ENCODE peak calls at places on chromosomes 6 and 20, in seven cellular contexts. I is CD14-positive monocyte, G is GM23338, R is heart right ventricle, T is type B pancreatic cell, Q is astrocyte of the spinal cord, A is AG10803. H is an unnamed sample.

GRCh38 chr6:127255286-127255685 is 11.4 kb upstream of the RNF146 start:
- DNase-seq in G (no peak), T (no peak), A (no peak), I (no peak), Q (no peak), R (no peak), H (no peak)

GRCh38 chr6:131924881-131925474 is 26.2 kb downstream of the CCN2 start:
- DNase-seq in T (no peak), I (no peak), A (peak), G (peak), Q (peak), R (no peak), H (no peak)

GRCh38 chr6:14294270-14294951 is 176.8 kb downstream of the CD83 start:
- DNase-seq in A (no peak), Q (no peak), G (no peak), I (no peak), T (no peak), R (no peak), H (no peak)

GRCh38 chr20:33125983-33126382 is 42.0 kb upstream of the BPIFA2 start:
- DNase-seq in Q (no peak), A (no peak), G (no peak), T (no peak), R (no peak), I (no peak), H (no peak)

GRCh38 chr20:49687595-49688567 is 25.8 kb downstream of the B4GALT5 start:
- DNase-seq in A (no peak), T (no peak), I (no peak), R (no peak), G (no peak), Q (no peak), H (no peak)

GRCh38 chr20:64224344-64225165 is 31.0 kb upstream of the PCMTD2 start:
- DNase-seq in Q (peak), T (no peak), A (peak), R (peak), G (no peak), I (no peak), H (no peak)

GRCh38 chr6:20575691-20576451 is 41.6 kb downstream of the CDKAL1 start:
- DNase-seq in A (no peak), I (no peak), T (no peak), R (no peak), G (peak), Q (no peak), H (no peak)

GRCh38 chr20:1266167-1266973 is at the start of gene SNPH:
- DNase-seq in A (peak), T (no peak), Q (peak), G (peak), R (peak), I (no peak), H (peak)

GRCh38 chr6:144416244-144416643 is 131.1 kb downstream of the UTRN start:
- DNase-seq in T (no peak), R (no peak), Q (no peak), A (no peak), I (no peak), G (no peak), H (no peak)

GRCh38 chr6:95545226-95545625 is 32.1 kb upstream of the MANEA start:
- DNase-seq in R (peak), G (no peak), Q (no peak), A (no peak), T (no peak), I (no peak), H (no peak)

GRCh38 chr20:42218566-42218965 is 600.4 kb upstream of the CHD6 start:
- DNase-seq in R (no peak), Q (no peak), G (no peak), T (no peak), I (no peak), A (no peak), H (no peak)

GRCh38 chr6:102137859-102138258 is 744.4 kb downstream of the GRIK2 start:
- DNase-seq in R (no peak), Q (peak), I (no peak), A (peak), G (no peak), T (no peak), H (no peak)

GRCh38 chr6:154648776-154649175 is 84.4 kb upstream of the SCAF8 start:
- DNase-seq in T (no peak), R (no peak), A (no peak), Q (no peak), G (no peak), I (no peak), H (no peak)

GRCh38 chr6:84220809-84221409 is 6.5 kb downstream of the CEP162 start:
- DNase-seq in I (no peak), G (peak), Q (peak), T (no peak), R (no peak), A (peak), H (no peak)

GRCh38 chr6:71459162-71459561 is 170.6 kb downstream of the OGFRL1 start:
- DNase-seq in A (no peak), G (no peak), T (no peak), Q (no peak), R (no peak), I (no peak), H (no peak)

GRCh38 chr6:4280721-4281120 is 145.3 kb upstream of the ECI2 start:
- DNase-seq in G (no peak), I (no peak), R (no peak), A (peak), T (no peak), Q (peak), H (no peak)

GRCh38 chr20:62025832-62026563 is 39.7 kb downstream of the TAF4 start:
- DNase-seq in T (no peak), R (peak), G (no peak), Q (peak), A (peak), I (no peak), H (peak)

GRCh38 chr6:149267513-149268043 is 49.9 kb upstream of the TAB2 start:
- DNase-seq in A (no peak), G (no peak), T (no peak), I (no peak), R (no peak), Q (no peak), H (no peak)

GRCh38 chr6:140857734-140858380 is 1274.9 kb upstream of the GJE1 start:
- DNase-seq in T (no peak), G (no peak), R (no peak), Q (peak), I (no peak), A (peak), H (peak)

GRCh38 chr6:25401711-25402110 is 122.5 kb downstream of the CARMIL1 start:
- DNase-seq in R (no peak), A (no peak), T (no peak), I (no peak), Q (no peak), G (no peak), H (no peak)

GRCh38 chr6:110043366-110043994 is 65.4 kb downstream of the GPR6 start:
- DNase-seq in Q (no peak), T (no peak), I (no peak), R (no peak), A (no peak), G (no peak), H (no peak)

GRCh38 chr6:30020629-30021028 is 40.4 kb upstream of the POLR1H start:
- DNase-seq in R (no peak), T (no peak), I (no peak), G (no peak), Q (no peak), A (no peak), H (no peak)

GRCh38 chr20:25054995-25055629 is 2.8 kb downstream of the ACSS1 start:
- DNase-seq in A (peak), T (no peak), I (peak), R (no peak), Q (no peak), G (no peak), H (no peak)

GRCh38 chr20:29873946-29874345 is 1383.5 kb upstream of the DEFB115 start:
- DNase-seq in G (peak), Q (peak), A (peak), T (no peak), R (no peak), I (peak), H (no peak)

GRCh38 chr6:75934643-75935472 is 137.6 kb downstream of the IMPG1 start:
- DNase-seq in Q (peak), T (no peak), R (peak), A (peak), I (no peak), G (peak), H (no peak)

GRCh38 chr6:51868591-51869355 is 218.6 kb downstream of the PKHD1 start:
- DNase-seq in Q (no peak), G (no peak), R (no peak), I (no peak), A (no peak), T (no peak), H (no peak)

GRCh38 chr6:31559958-31560696 is 12.0 kb upstream of the LTA start:
- DNase-seq in Q (peak), G (peak), R (peak), T (no peak), A (peak), I (peak), H (no peak)

GRCh38 chr20:51172558-51173428 is 149.9 kb upstream of the KCNG1 start:
- DNase-seq in I (no peak), R (no peak), Q (no peak), G (peak), T (no peak), A (no peak), H (no peak)

GRCh38 chr6:150841697-150842096 is 23.8 kb upstream of the MTHFD1L start:
- DNase-seq in A (no peak), I (no peak), R (no peak), G (no peak), Q (peak), T (no peak), H (no peak)

GRCh38 chr6:10800810-10801209 is 37.5 kb downstream of the MAK start:
- DNase-seq in R (no peak), T (no peak), Q (no peak), A (no peak), I (no peak), G (no peak), H (no peak)

GRCh38 chr6:163355471-163355991 is 59.0 kb upstream of the QKI start:
- DNase-seq in G (no peak), A (peak), Q (peak), T (no peak), I (peak), R (peak), H (peak)

GRCh38 chr6:44006123-44006871 is 121.0 kb downstream of the MRPL14 start:
- DNase-seq in Q (peak), R (no peak), A (peak), G (no peak), I (peak), T (no peak), H (no peak)

GRCh38 chr6:39330057-39330456 is 7.6 kb upstream of the KCNK16 start:
- DNase-seq in R (no peak), G (no peak), T (no peak), I (peak), Q (no peak), A (no peak), H (no peak)

GRCh38 chr6:168711049-168711640 is 270.2 kb downstream of the SMOC2 start:
- DNase-seq in T (no peak), Q (no peak), R (no peak), G (peak), I (no peak), A (no peak), H (no peak)
- TF ChIP-seq CTCF in T (peak), Q (peak), R (peak), G (peak), I (peak), A (peak), H (peak)

GRCh38 chr6:16819752-16820151 is 58.5 kb upstream of the ATXN1 start:
- DNase-seq in Q (no peak), A (peak), G (peak), R (no peak), I (no peak), T (no peak), H (no peak)
- TF ChIP-seq CTCF in Q (peak), A (peak), G (peak), R (peak), I (no peak), T (peak), H (no peak)

DNA sequence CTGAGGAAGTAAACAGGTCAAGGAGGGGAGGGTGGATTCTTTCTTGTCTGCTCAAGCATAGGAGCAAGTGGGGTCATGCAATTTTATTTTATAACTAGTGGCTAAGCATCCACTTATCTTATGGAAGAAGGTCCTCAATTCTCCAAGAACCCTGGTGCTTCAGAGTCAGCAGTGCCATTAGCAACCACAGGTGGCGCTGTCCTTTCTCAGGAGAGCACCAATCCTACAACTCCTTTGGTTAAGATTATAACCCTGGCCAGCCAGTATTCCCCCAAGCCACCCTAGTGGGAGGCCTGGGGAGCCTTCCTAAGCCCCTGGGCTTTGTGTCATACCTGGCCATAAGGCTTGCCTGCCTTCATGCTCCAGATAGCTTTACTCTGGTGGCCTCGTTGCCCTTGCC is 60.7 kb downstream of the PCSK2 start:
- DNase-seq in Q (no peak), R (no peak), G (peak), I (no peak), A (no peak), T (no peak), H (no peak)
- TF ChIP-seq CTCF in Q (no peak), R (no peak), G (peak), I (peak), A (peak), T (peak), H (no peak)

GRCh38 chr6:35026434-35027222 is 114.5 kb downstream of the TCP11 start:
- DNase-seq in G (no peak), I (no peak), R (no peak), A (no peak), T (no peak), Q (peak), H (no peak)

GRCh38 chr6:35024601-35025054 is 116.5 kb downstream of the TCP11 start:
- DNase-seq in R (peak), G (peak), Q (peak), I (peak), A (peak), T (peak), H (no peak)

GRCh38 chr6:35023601-35024000 is 117.5 kb downstream of the TCP11 start:
- DNase-seq in A (no peak), Q (no peak), T (no peak), R (no peak), I (no peak), G (no peak), H (no peak)

GRCh38 chr6:35027807-35028206 is 113.3 kb downstream of the TCP11 start:
- DNase-seq in R (no peak), A (no peak), T (no peak), Q (no peak), I (no peak), G (no peak), H (no peak)

DNA sequence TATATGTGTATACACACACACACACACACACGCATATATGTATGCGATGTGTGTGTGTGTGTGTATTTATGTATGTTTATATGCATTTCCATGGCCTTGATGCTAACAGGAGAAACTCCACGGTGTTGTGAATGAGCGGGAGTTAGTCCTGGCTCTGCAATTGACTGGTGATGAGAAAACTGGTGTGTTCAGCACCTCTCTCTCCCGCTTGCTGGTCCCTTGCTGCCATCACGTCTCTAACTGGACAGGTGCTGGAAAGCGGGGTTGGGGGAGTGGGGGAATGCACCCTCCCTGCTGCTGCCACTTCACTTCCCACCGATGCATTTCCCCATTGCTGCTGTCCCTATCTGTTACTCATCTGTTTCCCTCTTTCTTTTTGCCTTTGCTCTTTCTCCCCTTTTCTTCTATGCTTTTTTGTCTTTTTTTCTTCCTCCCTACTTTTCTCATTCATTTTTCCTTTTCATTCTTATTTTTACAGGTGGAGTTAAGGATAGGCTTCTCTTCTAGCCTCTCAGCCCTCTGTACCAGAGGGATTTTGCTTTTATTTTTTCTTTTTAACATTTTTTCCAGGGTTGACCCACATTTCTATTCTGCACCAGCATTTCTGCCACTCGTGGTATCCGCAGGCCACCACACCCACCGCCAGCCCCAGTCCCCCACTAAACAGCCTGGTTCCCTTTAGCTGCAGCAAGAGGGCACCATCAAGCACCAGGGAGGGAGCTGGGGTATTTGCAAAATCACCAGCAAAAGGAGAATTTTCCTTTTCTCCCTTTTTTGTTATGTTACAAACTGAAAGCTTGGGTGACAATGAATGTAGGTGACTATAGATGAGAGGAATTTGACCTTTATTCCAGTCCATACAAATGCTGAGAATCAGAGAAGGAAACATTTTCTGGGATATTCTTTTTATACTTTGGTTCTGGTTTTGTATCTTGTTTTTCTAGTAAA is 115.6 kb downstream of the TCP11 start:
- DNase-seq in Q (no peak), R (no peak), G (peak), A (no peak), I (no peak), T (peak), H (no peak)
- TF ChIP-seq CTCF in Q (peak), R (peak), G (peak), A (peak), I (peak), T (no peak), H (peak)

GRCh38 chr6:36249010-36249409 is 20.9 kb upstream of the PNPLA1 start:
- DNase-seq in I (no peak), G (no peak), A (peak), Q (peak), T (no peak), R (no peak), H (no peak)
- TF ChIP-seq CTCF in I (no peak), G (peak), A (no peak), Q (no peak), T (no peak), R (no peak), H (no peak)